ENCODE peak calls at places on chromosome 11, in six cellular contexts. Y, K, X, V, M and L are unnamed samples.

GRCh38 chr11:96316869-96317268 is 26.1 kb downstream of the MAML2 start:
- DNase-seq in K (no peak), M (no peak), X (no peak), Y (no peak), V (no peak), L (no peak)

GRCh38 chr11:2768471-2769408 is 68.9 kb upstream of the KCNQ1OT1 start:
- DNase-seq in M (peak; percentile 93), V (no peak), Y (no peak), X (peak; percentile 80), K (peak; percentile 61), L (no peak)

GRCh38 chr11:15006139-15006759 is 34.1 kb upstream of the CALCA start:
- DNase-seq in X (peak; percentile 25), Y (no peak), M (peak; percentile 46), V (peak; percentile 34), K (no peak), L (peak; percentile 47)

GRCh38 chr11:6737872-6738466 is 33.8 kb downstream of the OR2AG2 start:
- DNase-seq in Y (peak; percentile 55), M (peak; percentile 34), V (peak; percentile 72), K (peak; percentile 83), X (peak; percentile 39), L (peak; percentile 61)

GRCh38 chr11:65432133-65432650 is 9.6 kb downstream of the NEAT1 start:
- DNase-seq in V (no peak), X (no peak), K (no peak), M (peak; percentile 34), Y (no peak), L (no peak)

GRCh38 chr11:44252999-44253602 is 56.8 kb downstream of the ALX4 start:
- DNase-seq in Y (no peak), M (no peak), X (no peak), V (no peak), K (no peak), L (no peak)

GRCh38 chr11:102497061-102497460 is 33.5 kb downstream of the MMP7 start:
- DNase-seq in K (no peak), X (no peak), M (peak; percentile 77), Y (no peak), V (no peak), L (no peak)

GRCh38 chr11:116929393-116930090 is 92.1 kb upstream of the APOA1 start:
- DNase-seq in Y (no peak), V (no peak), M (peak; percentile 19), X (no peak), K (no peak), L (no peak)

GRCh38 chr11:66970808-66971442 is 4.2 kb upstream of the C11orf86 start:
- DNase-seq in M (peak; percentile 100), K (no peak), X (peak; percentile 97), Y (no peak), V (no peak), L (no peak)

GRCh38 chr11:115409691-115410220 is 94.5 kb downstream of the CADM1 start:
- DNase-seq in Y (no peak), X (no peak), V (no peak), K (no peak), M (peak; percentile 48), L (no peak)

GRCh38 chr11:26839911-26840705 is 118.2 kb upstream of the SLC5A12 start:
- DNase-seq in M (no peak), Y (no peak), K (no peak), X (no peak), V (no peak), L (no peak)

GRCh38 chr11:92822410-92822809 is 147.0 kb upstream of the MTNR1B start:
- DNase-seq in X (no peak), M (no peak), V (no peak), Y (no peak), K (no peak), L (no peak)

GRCh38 chr11:45651841-45652745 is 13.3 kb downstream of the CHST1 start:
- DNase-seq in X (no peak), M (no peak), K (peak; percentile 49), V (no peak), Y (no peak), L (no peak)

GRCh38 chr11:45354976-45355705 is 69.0 kb upstream of the SYT13 start:
- DNase-seq in X (no peak), K (peak; percentile 95), Y (peak; percentile 88), V (peak; percentile 90), M (peak; percentile 41), L (peak; percentile 92)

GRCh38 chr11:17725174-17725573 is 5.8 kb downstream of the MYOD1 start:
- DNase-seq in V (no peak), K (no peak), Y (no peak), M (no peak), X (no peak), L (no peak)

GRCh38 chr11:78227906-78228305 is 39.2 kb downstream of the USP35 start:
- DNase-seq in K (no peak), V (no peak), X (no peak), M (no peak), Y (no peak), L (peak; percentile 50)

GRCh38 chr11:120208012-120208441 is 2.8 kb upstream of the OAF start:
- DNase-seq in X (no peak), K (no peak), M (no peak), Y (no peak), V (no peak), L (no peak)

GRCh38 chr11:21635359-21635758 is 557.5 kb upstream of the ANO5 start:
- DNase-seq in V (no peak), Y (no peak), X (no peak), K (no peak), M (no peak), L (no peak)